ENCODE peak calls at places on chromosome 18, in four cellular contexts. K is right cardiac atrium; S is activated T-helper 17 cell treated with anti-CD3 and anti-CD28 coated beads, Interleukin-2, amount 50 U/mL, for 72 hours; M is right lobe of liver. Q is an unnamed sample.

GRCh38 chr18:28973324-28973723 is 796.4 kb upstream of the CDH2 start:
- ATAC-seq in K (no peak), S (no peak), M (no peak), Q (no peak)

GRCh38 chr18:79682896-79683625 is 3.5 kb downstream of the CTDP1 start:
- ATAC-seq in K (no peak), S (no peak), M (no peak), Q (no peak)

GRCh38 chr18:50819727-50820378 is at the start of gene MRO:
- ATAC-seq in K (peak; percentile 97), S (peak; percentile 98), M (peak; percentile 94), Q (peak; percentile 93)

GRCh38 chr18:54647176-54647575 is 56.1 kb downstream of the DYNAP start:
- ATAC-seq in K (no peak), S (no peak), M (peak; percentile 83), Q (no peak)

GRCh38 chr18:3279201-3280185 is 17.6 kb downstream of the MYL12B start:
- ATAC-seq in K (peak; percentile 32), S (no peak), M (peak; percentile 7), Q (peak; percentile 86)

GRCh38 chr18:48121752-48122151 is 191.3 kb upstream of the SMAD2 start:
- ATAC-seq in K (no peak), S (no peak), M (no peak), Q (no peak)

GRCh38 chr18:56168049-56168781 is 470.2 kb downstream of the TXNL1 start:
- ATAC-seq in K (peak; percentile 69), S (no peak), M (peak; percentile 56), Q (no peak)

GRCh38 chr18:75544496-75544895 is 117.0 kb upstream of the SMIM21 start:
- ATAC-seq in K (no peak), S (no peak), M (no peak), Q (no peak)

GRCh38 chr18:3721771-3722661 is 272.0 kb downstream of the TGIF1 start:
- ATAC-seq in K (no peak), S (no peak), M (peak; percentile 22), Q (no peak)

GRCh38 chr18:59799383-59800015 is 100.3 kb upstream of the PMAIP1 start:
- ATAC-seq in K (no peak), S (no peak), M (no peak), Q (no peak)

GRCh38 chr18:25827961-25828561 is 262.4 kb downstream of the SS18 start:
- ATAC-seq in K (peak; percentile 10), S (no peak), M (no peak), Q (no peak)

GRCh38 chr18:8948471-8949149 is 153.9 kb upstream of the NDUFV2 start:
- ATAC-seq in K (peak; percentile 35), S (no peak), M (no peak), Q (no peak)

GRCh38 chr18:57359433-57359832 is 7.1 kb downstream of the ST8SIA3 start:
- ATAC-seq in K (no peak), S (no peak), M (no peak), Q (no peak)

GRCh38 chr18:9055185-9055584 is 47.3 kb upstream of the NDUFV2 start:
- ATAC-seq in K (peak; percentile 66), S (peak; percentile 60), M (peak; percentile 90), Q (peak; percentile 53)

GRCh38 chr18:56312554-56312953 is 325.8 kb downstream of the TXNL1 start:
- ATAC-seq in K (no peak), S (no peak), M (no peak), Q (peak; percentile 59)

GRCh38 chr18:57802166-57802868 is 798 bp downstream of the ATP8B1 start:
- ATAC-seq in K (peak; percentile 1), S (no peak), M (no peak), Q (peak; percentile 49)

GRCh38 chr18:6601241-6601640 is 128.3 kb upstream of the ARHGAP28 start:
- ATAC-seq in K (no peak), S (no peak), M (no peak), Q (no peak)

GRCh38 chr18:35912332-35912731 is 60.1 kb upstream of the RMP24 start:
- ATAC-seq in K (no peak), S (no peak), M (no peak), Q (no peak)

GRCh38 chr18:56632070-56633022 is 6.0 kb downstream of the TXNL1 start:
- ATAC-seq in K (no peak), S (no peak), M (peak; percentile 26), Q (no peak)

GRCh38 chr18:32777049-32777448 is 4.2 kb upstream of the KLHL14 start:
- ATAC-seq in K (no peak), S (no peak), M (no peak), Q (no peak)

GRCh38 chr18:63465059-63465458 is 11.7 kb upstream of the SERPINB5 start:
- ATAC-seq in K (no peak), S (peak; percentile 87), M (no peak), Q (no peak)

Q was measured in stimulated activated memory B cell treated with anti-CD40 and anti-IgM and Interleukin-4, amounts not matched to agents 10 μg/mL and 1 μg/mL and 100 μg/mL, for 72 hours.